ENCODE peak calls at places on chromosome 1, in five cellular contexts. N, B, D, V and G are unnamed samples. For H3K4me1 and H3K27me3, the result is how much of the 10 kb centered on the place peaks cover.

GRCh38 chr1:202107801-202108731 is 14.7 kb upstream of the GPR37L1 start:
- DNase-seq in N (no peak), B (no peak), D (no peak), V (peak), G (no peak)

GRCh38 chr1:202078211-202078610 is 44.5 kb upstream of the GPR37L1 start:
- DNase-seq in N (no peak), B (no peak), D (no peak), V (no peak), G (no peak)

GRCh38 chr1:184866991-184867788 is 107.1 kb downstream of the NIBAN1 start:
- DNase-seq in N (no peak), B (no peak), D (no peak), V (no peak), G (no peak)

GRCh38 chr1:234932506-234932905 is 196.1 kb downstream of the TOMM20 start:
- DNase-seq in N (no peak), B (no peak), D (no peak), V (no peak), G (no peak)

GRCh38 chr1:89598450-89599331 is 34.2 kb upstream of the LRRC8C start:
- DNase-seq in N (no peak), B (peak), D (peak), V (no peak), G (no peak)

GRCh38 chr1:117567976-117568375 is 37.9 kb upstream of the TENT5C start:
- DNase-seq in N (no peak), B (no peak), D (no peak), V (no peak), G (no peak)

GRCh38 chr1:222096883-222097282 is 355.0 kb upstream of the DUSP10 start:
- DNase-seq in N (no peak), B (no peak), D (no peak), V (no peak), G (no peak)

GRCh38 chr1:30822966-30823581 is 65.5 kb upstream of the LAPTM5 start:
- DNase-seq in N (no peak), B (no peak), D (no peak), V (no peak), G (no peak)

GRCh38 chr1:242468749-242469148 is 55.7 kb downstream of the PLD5 start:
- DNase-seq in N (no peak), B (peak), D (no peak), V (no peak), G (no peak)

GRCh38 chr1:197876894-197877293 is 25.5 kb upstream of the C1orf53 start:
- DNase-seq in N (no peak), B (no peak), D (no peak), V (no peak), G (no peak)

GRCh38 chr1:83508485-83509151 is 490.3 kb downstream of the TTLL7 start:
- DNase-seq in N (no peak), B (no peak), D (no peak), V (peak), G (no peak)

GRCh38 chr1:180952657-180953013 is 39.9 kb downstream of the KIAA1614 start:
- DNase-seq in N (no peak), B (no peak), D (peak), V (no peak), G (peak)

GRCh38 chr1:217089239-217090014 is 366.2 kb upstream of the ESRRG start:
- DNase-seq in N (no peak), B (peak), D (peak), V (peak), G (no peak)

GRCh38 chr1:54955359-54955758 is 25.1 kb upstream of the TMEM61 start:
- DNase-seq in N (no peak), B (no peak), D (no peak), V (no peak), G (no peak)

GRCh38 chr1:151006331-151007052 is at the start of gene MINDY1:
- DNase-seq in N (peak), B (peak), D (peak), V (peak), G (peak)

GRCh38 chr1:4028139-4028501 is 128.0 kb upstream of the C1orf174 start:
- DNase-seq in N (no peak), B (no peak), D (no peak), V (no peak), G (no peak)

GRCh38 chr1:86846166-86846647 is 67.7 kb downstream of the SELENOF start:
- DNase-seq in N (no peak), B (no peak), D (peak), V (no peak), G (no peak)

GRCh38 chr1:156862602-156863599 is 2.2 kb downstream of the NTRK1 start:
- DNase-seq in N (no peak), B (peak), D (no peak), V (no peak), G (no peak)

GRCh38 chr1:94658221-94658620 is 116.7 kb upstream of the F3 start:
- DNase-seq in N (no peak), B (peak), D (no peak), V (peak), G (no peak)

GRCh38 chr1:154154534-154155181 is at the start of gene NUP210L:
- DNase-seq in N (peak), B (no peak), D (no peak), V (peak), G (peak)

GRCh38 chr1:205630241-205630640 is 1.6 kb downstream of the ELK4 start:
- DNase-seq in N (no peak), B (no peak), D (no peak), V (no peak), G (no peak)

GRCh38 chr1:108817016-108817415 is 39.9 kb downstream of the AKNAD1 start:
- DNase-seq in N (peak), B (no peak), D (no peak), V (peak), G (no peak)

GRCh38 chr1:209657140-209657879 is 5.1 kb upstream of the LAMB3 start:
- DNase-seq in N (no peak), B (no peak), D (no peak), V (no peak), G (peak)

GRCh38 chr1:236156512-236157208 is 14.3 kb downstream of the GPR137B start:
- DNase-seq in N (no peak), B (no peak), D (no peak), V (no peak), G (peak)

GRCh38 chr1:30507391-30508174 is 215.8 kb downstream of the MATN1 start:
- DNase-seq in N (no peak), B (no peak), D (no peak), V (no peak), G (no peak)

GRCh38 chr1:200628223-200628868 is 7.8 kb upstream of the KIF14 start:
- DNase-seq in N (no peak), B (no peak), D (no peak), V (no peak), G (peak)

GRCh38 chr1:58657082-58657481 is 42.8 kb downstream of the MYSM1 start:
- DNase-seq in N (no peak), B (no peak), D (no peak), V (no peak), G (no peak)

GRCh38 chr1:236421022-236421421 is 26.9 kb downstream of the EDARADD start:
- DNase-seq in N (no peak), B (peak), D (no peak), V (no peak), G (no peak)

GRCh38 chr1:115829023-115829674 is 11.8 kb downstream of the NHLH2 start:
- DNase-seq in N (no peak), B (peak), D (no peak), V (no peak), G (no peak)

GRCh38 chr1:247358920-247359319 is 27.3 kb upstream of the ZNF496 start:
- DNase-seq in N (no peak), B (no peak), D (no peak), V (no peak), G (no peak)

GRCh38 chr1:112297536-112297935 is 98.5 kb upstream of the CTTNBP2NL start:
- DNase-seq in N (no peak), B (no peak), D (no peak), V (no peak), G (no peak)

GRCh38 chr1:41666991-41667631 is 182.6 kb upstream of the EDN2 start:
- DNase-seq in N (no peak), B (no peak), D (no peak), V (no peak), G (peak)

GRCh38 chr1:88608139-88608943 is 75.7 kb upstream of the PKN2 start:
- DNase-seq in N (no peak), B (peak), D (peak), V (no peak), G (no peak)

GRCh38 chr1:173187838-173188237 is 19.3 kb downstream of the TNFSF4 start:
- DNase-seq in N (no peak), B (no peak), D (no peak), V (no peak), G (no peak)

GRCh38 chr1:246659594-246660140 is 64.5 kb upstream of the SCCPDH start:
- DNase-seq in N (no peak), B (no peak), D (no peak), V (no peak), G (no peak)

GRCh38 chr1:203039609-203040517 is 13.6 kb downstream of the PPFIA4 start:
- DNase-seq in N (no peak), B (peak), D (no peak), V (no peak), G (no peak)

GRCh38 chr1:238485062-238485905 is 594.6 kb upstream of the ZP4 start:
- DNase-seq in N (peak), B (no peak), D (no peak), V (no peak), G (peak)

GRCh38 chr1:175604598-175604997 is 138.8 kb downstream of the TNR start:
- DNase-seq in N (no peak), B (no peak), D (no peak), V (no peak), G (no peak)

GRCh38 chr1:202958544-202959275 is 598 bp upstream of the ADIPOR1 start:
- DNase-seq in N (no peak), B (no peak), D (peak), V (no peak), G (no peak)

GRCh38 chr1:100950776-100951175 is 54.9 kb downstream of the SLC30A7 start:
- DNase-seq in N (no peak), B (no peak), D (no peak), V (no peak), G (no peak)

DNA sequence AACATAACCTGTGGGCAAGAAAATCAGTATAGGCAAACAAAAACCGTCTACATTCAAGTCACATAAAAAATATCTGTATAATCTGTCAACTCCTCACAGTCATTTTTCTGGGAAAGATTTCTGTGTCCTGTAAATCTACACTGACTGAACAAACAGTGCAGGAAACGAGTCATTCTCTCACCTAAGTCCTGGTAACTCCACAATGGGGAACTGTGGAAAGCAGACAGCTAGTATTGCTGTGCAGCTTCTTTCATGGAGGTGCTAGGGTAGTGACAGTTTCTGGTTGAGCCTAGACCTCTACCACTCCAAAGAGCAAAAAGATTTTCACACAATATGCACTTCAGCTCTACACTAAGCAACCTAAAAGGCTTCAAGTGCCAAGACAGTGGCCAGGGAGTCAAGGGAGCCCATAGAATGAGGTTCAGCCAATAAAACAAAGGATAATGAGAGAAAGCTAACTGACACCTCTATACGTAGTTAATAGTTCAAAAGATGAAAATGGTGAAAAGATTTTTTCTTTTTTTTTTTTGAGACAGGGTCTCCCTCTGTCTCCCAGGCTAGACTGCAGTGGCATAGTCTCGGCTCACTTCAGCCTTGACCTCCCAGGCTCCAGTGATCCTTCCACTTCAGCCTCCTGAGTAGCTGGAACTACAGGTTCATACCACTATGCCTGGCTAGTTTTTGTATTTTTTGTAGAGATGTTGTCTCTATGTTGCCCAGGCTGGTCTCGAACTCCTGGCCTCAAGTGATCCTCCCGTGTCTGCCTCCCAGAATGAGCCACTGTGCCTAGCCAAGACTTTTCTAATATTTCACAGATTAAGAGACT is 5.5 kb downstream of the PTP4A2 start:
- DNase-seq in N (no peak), B (no peak), D (no peak), V (no peak), G (no peak)
- H3K4me1 ChIP-seq in N (half or more), B (under half), D (under half), V (half or more), G (half or more)

GRCh38 chr1:218996362-218996761 is 177.3 kb upstream of the LYPLAL1 start:
- DNase-seq in N (no peak), B (no peak), D (no peak), V (no peak), G (no peak)
- TF ChIP-seq CTCF in N (no peak), B (no peak), D (peak), V (peak), G (no peak)

DNA sequence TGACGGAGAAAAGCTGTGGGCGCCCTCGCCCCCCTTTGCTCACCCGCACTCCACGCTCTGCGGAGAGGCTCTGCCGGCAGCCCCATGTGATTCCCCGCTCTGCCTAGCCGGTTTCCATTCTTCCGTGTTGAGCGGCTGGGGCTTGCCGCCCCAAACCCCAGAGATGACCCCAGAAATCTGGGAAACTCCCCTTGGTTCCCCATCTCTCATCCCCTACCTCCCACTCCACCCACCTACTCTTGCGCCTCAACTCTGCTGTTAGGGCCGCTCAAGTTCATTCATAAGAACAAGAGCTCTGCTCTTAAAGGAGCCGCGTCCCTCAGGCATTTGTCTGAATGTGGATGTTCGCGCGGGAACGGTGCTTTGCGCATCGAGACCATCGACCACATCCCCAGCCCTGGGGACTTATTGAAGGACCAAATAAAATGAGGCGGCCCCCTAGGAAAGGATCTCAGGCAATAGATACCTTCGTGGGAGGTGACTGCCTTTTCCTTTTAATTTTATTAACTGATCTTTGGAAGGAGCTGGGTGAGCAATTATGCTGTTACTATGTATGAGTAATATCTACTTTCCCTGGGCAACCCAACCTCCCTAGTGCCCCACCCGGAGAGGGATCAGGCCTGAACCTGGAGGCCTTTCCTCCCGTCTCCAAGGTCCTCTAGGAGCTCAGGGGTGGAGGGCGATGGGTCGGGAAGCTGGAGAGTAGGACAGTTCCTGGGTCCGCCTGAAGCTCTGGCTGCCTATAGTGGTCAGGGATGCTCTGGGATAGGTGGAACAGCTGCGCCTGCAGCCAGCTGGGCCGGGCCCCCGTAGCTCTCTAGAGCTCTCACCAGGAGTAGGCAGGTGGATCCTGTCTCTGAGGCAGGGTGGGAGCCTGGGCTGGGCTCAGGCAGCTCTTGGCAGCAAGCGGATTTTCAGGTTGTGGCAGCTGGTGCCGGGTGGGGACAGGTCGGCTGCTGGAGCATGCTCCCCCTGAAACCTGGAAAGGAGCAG is 898 bp downstream of the MFSD2A start:
- DNase-seq in N (no peak), B (no peak), D (peak), V (no peak), G (no peak)
- H3K27me3 ChIP-seq in N (under half), B (under half), D (under half), V (under half), G (under half)

DNA sequence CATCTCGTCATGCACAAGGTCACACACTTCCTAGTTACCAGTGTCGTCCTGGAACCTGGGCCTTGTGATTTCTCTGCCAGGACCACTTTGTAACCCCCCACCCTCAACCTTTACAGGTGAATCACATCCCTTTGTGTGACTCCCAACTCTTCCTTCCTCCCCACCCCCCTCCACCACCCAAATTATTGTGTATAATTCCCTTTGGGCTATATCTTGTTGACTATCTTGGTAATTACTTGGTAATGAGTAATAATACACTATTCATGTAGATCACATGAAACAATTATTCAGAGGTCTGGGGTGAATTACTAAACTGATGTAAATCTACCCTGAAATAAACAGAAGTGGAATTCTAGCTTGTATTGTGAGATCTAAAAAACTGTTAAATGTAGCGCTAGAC is 1.7 kb downstream of the KCNK1 start:
- DNase-seq in N (no peak), B (no peak), D (peak), V (no peak), G (no peak)
- H3K4me1 ChIP-seq in N (under half), B (under half), D (under half), V (under half), G (under half)

GRCh38 chr1:27936370-27936769 is 1.6 kb downstream of the SMPDL3B start:
- DNase-seq in N (no peak), B (no peak), D (no peak), V (no peak), G (peak)
- TF ChIP-seq CTCF in N (no peak), B (no peak), D (no peak), V (no peak), G (no peak)